ENCODE peak calls at places on chromosome 5, in four cellular contexts. D, J, S and A are unnamed samples.

GRCh38 chr5:104556957-104557356 is 994.4 kb upstream of the NUDT12 start:
- DNase-seq in J (no peak), S (no peak), D (no peak), A (no peak)

GRCh38 chr5:8907168-8907868 is 638.6 kb downstream of the SEMA5A start:
- DNase-seq in S (peak), D (no peak), J (peak), A (no peak)

GRCh38 chr5:45692481-45692880 is 3.7 kb downstream of the HCN1 start:
- DNase-seq in S (no peak), J (no peak), D (no peak), A (no peak)

GRCh38 chr5:174724484-174725260 is at the start of gene MSX2:
- DNase-seq in J (peak), D (peak), S (peak), A (peak)

GRCh38 chr5:1016036-1016435 is 7.4 kb downstream of the NKD2 start:
- DNase-seq in J (no peak), D (no peak), S (no peak), A (no peak)

GRCh38 chr5:78925102-78925876 is 59.8 kb downstream of the ARSB start:
- DNase-seq in D (no peak), J (no peak), S (no peak), A (no peak)

GRCh38 chr5:135245521-135246499 is 153.2 kb downstream of the MACROH2A1 start:
- DNase-seq in D (peak), S (peak), J (no peak), A (peak)

GRCh38 chr5:125394661-125395280 is 648.3 kb upstream of the ZNF608 start:
- DNase-seq in D (no peak), J (peak), S (peak), A (peak)

GRCh38 chr5:72848474-72849428 is 32.3 kb downstream of the TNPO1 start:
- DNase-seq in D (peak), S (peak), J (no peak), A (peak)

GRCh38 chr5:139064613-139065012 is 133.6 kb downstream of the SIL1 start:
- DNase-seq in D (no peak), J (no peak), S (no peak), A (peak)

GRCh38 chr5:139422307-139422893 is 16.9 kb downstream of the DNAJC18 start:
- DNase-seq in S (peak), J (no peak), D (peak), A (peak)

GRCh38 chr5:133041910-133042309 is 9.9 kb upstream of the HSPA4 start:
- DNase-seq in D (peak), S (peak), J (no peak), A (no peak)

GRCh38 chr5:96933764-96934163 is 2.1 kb upstream of the LNPEP start:
- DNase-seq in S (no peak), D (no peak), J (no peak), A (no peak)

GRCh38 chr5:665956-666711 is 27.0 kb downstream of the TPPP start:
- DNase-seq in J (no peak), S (no peak), D (no peak), A (no peak)

GRCh38 chr5:34691326-34691725 is 35.2 kb downstream of the RAI14 start:
- DNase-seq in D (no peak), S (peak), J (no peak), A (no peak)

GRCh38 chr5:115948013-115948605 is 14.2 kb upstream of the LVRN start:
- DNase-seq in S (no peak), J (no peak), D (no peak), A (no peak)

GRCh38 chr5:166200532-166200931 is 2090.9 kb upstream of the WWC1 start:
- DNase-seq in J (no peak), S (no peak), D (no peak), A (no peak)

GRCh38 chr5:40733439-40733838 is 22.3 kb downstream of the TTC33 start:
- DNase-seq in D (no peak), S (no peak), J (no peak), A (no peak)

DNA sequence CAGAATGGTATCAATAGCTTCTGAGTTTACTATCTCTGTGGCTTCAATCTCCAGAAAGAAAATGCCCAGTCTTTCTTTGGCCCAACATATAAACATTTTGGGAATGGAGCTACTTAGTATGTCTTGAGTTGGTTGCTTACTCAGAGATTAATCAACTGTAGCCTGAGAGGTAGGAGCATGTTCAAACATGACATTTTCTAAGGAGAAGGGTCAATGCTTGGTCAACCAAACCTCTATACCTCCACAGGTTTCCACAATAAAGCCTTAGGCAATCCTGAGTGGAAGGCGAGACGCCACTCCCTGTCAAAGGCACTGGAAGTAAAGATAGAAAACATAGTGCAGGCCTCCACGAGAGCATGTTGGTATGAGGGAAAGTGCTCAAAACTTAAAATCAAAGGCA is 411.4 kb downstream of the KCTD16 start:
- DNase-seq in S (no peak), D (no peak), J (no peak), A (no peak)
- TF ChIP-seq CTCF in S (no peak), D (no peak), J (no peak), A (no peak)

DNA sequence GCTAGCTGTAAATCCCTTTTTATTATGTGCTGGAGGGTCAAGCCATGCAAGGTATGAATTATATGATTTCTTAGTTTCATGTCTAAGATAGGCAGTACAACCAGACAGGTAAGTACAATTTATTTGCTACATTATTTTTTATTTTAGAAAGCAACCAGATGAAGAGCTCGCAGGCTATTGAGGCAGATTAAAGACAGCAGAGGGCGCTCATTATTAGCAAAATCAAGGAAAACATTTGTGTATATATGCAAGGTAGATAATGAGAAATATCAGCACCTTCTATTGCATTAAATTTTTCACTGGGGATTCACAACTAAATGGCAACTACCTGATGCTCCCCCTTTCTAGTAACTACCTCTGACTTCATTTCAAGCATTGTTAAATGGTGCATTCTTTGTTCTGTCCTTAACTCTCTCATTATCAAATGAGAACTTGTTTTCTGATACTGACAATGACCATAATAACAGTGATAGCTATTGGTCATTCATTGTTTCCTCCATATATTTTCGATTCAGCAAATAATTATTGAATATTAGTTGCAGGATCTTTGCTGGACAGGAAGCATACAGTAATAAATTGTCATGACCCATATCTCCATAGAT is 8.6 kb downstream of the SCGB3A2 start:
- DNase-seq in S (no peak), D (peak), J (no peak), A (peak)
- TF ChIP-seq CTCF in S (peak), D (peak), J (peak), A (peak)

DNA sequence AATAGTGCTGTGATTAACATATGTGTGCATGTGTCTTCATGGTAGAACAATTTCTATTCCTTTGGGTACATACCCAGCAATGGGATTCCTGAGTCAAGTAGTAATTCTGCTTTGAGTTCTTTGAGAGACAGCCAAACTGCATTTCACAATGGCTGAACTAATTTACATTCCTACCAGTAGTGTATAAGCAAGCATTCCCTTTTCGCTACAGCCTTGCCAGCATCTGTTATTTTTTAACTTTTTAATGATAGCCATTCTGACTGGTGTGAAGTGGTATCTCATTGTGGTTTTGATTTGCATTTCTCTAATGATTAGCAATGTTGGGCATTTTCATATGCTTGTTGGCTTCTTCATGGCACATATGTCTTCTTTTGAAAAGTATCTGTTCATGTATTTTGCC is 308.5 kb downstream of the ARRDC3 start:
- DNase-seq in J (peak), S (peak), D (peak), A (peak)
- TF ChIP-seq CTCF in J (peak), S (peak), D (no peak), A (peak)

DNA sequence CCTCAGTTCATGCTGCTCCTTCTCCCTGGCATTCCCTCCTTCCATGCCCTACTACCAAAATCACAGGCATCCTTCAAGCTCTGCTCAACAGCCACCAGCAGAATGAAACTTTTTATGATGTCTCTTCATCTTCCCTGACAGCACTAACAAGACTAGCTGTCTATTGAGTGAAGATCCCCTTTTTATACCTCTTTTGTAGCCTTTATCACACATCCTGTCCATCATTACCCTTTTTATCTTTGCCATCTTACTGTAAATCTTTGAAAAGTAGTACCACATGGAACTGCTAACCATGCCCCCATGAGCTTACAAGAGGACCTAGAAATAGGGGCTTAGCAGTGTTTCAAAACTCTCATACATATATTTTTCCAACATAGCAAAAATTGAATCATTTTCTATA is 10.8 kb upstream of the ADRB2 start:
- DNase-seq in S (no peak), J (no peak), D (no peak), A (no peak)
- TF ChIP-seq CTCF in S (no peak), J (no peak), D (no peak), A (no peak)